ENCODE peak calls at places on chromosomes 13 and 19, in seven cellular contexts. One of them, this sample, is unnamed.

GRCh38 chr13:41568990-41569387 is 111.6 kb downstream of the RGCC start:
- DNase-seq in stomach: no peak
- DNase-seq in GM23248: peak; percentile 64
- DNase-seq in ovary: no peak
- DNase-seq in SK-N-SH: no peak
- DNase-seq in effector memory CD4-positive, alpha-beta T cell: no peak
- DNase-seq in K562: no peak
- DNase-seq in this sample: no peak

GRCh38 chr19:31338069-31338767 is 11.0 kb downstream of the TSHZ3 start:
- DNase-seq in stomach: no peak
- DNase-seq in GM23248: peak; percentile 55
- DNase-seq in ovary: peak; percentile 83
- DNase-seq in SK-N-SH: peak; percentile 80
- DNase-seq in effector memory CD4-positive, alpha-beta T cell: no peak
- DNase-seq in K562: peak; percentile 26
- DNase-seq in this sample: no peak

GRCh38 chr13:58712191-58712590 is 1080.6 kb downstream of the PCDH17 start:
- DNase-seq in stomach: no peak
- DNase-seq in GM23248: no peak
- DNase-seq in ovary: no peak
- DNase-seq in SK-N-SH: no peak
- DNase-seq in effector memory CD4-positive, alpha-beta T cell: no peak
- DNase-seq in K562: no peak
- DNase-seq in this sample: no peak

GRCh38 chr13:89812856-89813255 is 1534.6 kb upstream of the MIR17HG start:
- DNase-seq in stomach: no peak
- DNase-seq in GM23248: no peak
- DNase-seq in ovary: no peak
- DNase-seq in SK-N-SH: no peak
- DNase-seq in effector memory CD4-positive, alpha-beta T cell: no peak
- DNase-seq in K562: no peak
- DNase-seq in this sample: no peak

GRCh38 chr13:27806744-27807387 is 14.6 kb downstream of the GSX1 start:
- DNase-seq in stomach: no peak
- DNase-seq in GM23248: no peak
- DNase-seq in ovary: no peak
- DNase-seq in SK-N-SH: no peak
- DNase-seq in effector memory CD4-positive, alpha-beta T cell: no peak
- DNase-seq in K562: no peak
- DNase-seq in this sample: no peak

GRCh38 chr13:97978661-97979450 is 25.4 kb downstream of the IPO5 start:
- DNase-seq in stomach: no peak
- DNase-seq in GM23248: peak; percentile 64
- DNase-seq in ovary: no peak
- DNase-seq in SK-N-SH: no peak
- DNase-seq in effector memory CD4-positive, alpha-beta T cell: no peak
- DNase-seq in K562: no peak
- DNase-seq in this sample: no peak

GRCh38 chr13:76512676-76513277 is 373.4 kb downstream of the KCTD12 start:
- DNase-seq in stomach: no peak
- DNase-seq in GM23248: peak; percentile 68
- DNase-seq in ovary: no peak
- DNase-seq in SK-N-SH: peak; percentile 11
- DNase-seq in effector memory CD4-positive, alpha-beta T cell: no peak
- DNase-seq in K562: no peak
- DNase-seq in this sample: no peak

GRCh38 chr13:25046985-25047660 is 48.8 kb upstream of the PABPC3 start:
- DNase-seq in stomach: no peak
- DNase-seq in GM23248: peak; percentile 67
- DNase-seq in ovary: no peak
- DNase-seq in SK-N-SH: peak; percentile 57
- DNase-seq in effector memory CD4-positive, alpha-beta T cell: no peak
- DNase-seq in K562: no peak
- DNase-seq in this sample: no peak

GRCh38 chr13:26132756-26133155 is 80.9 kb upstream of the SHISA2 start:
- DNase-seq in stomach: no peak
- DNase-seq in GM23248: peak; percentile 52
- DNase-seq in ovary: no peak
- DNase-seq in SK-N-SH: no peak
- DNase-seq in effector memory CD4-positive, alpha-beta T cell: no peak
- DNase-seq in K562: no peak
- DNase-seq in this sample: no peak

GRCh38 chr19:1486720-1487575 is 3.2 kb downstream of the PCSK4 start:
- DNase-seq in stomach: no peak
- DNase-seq in GM23248: no peak
- DNase-seq in ovary: no peak
- DNase-seq in SK-N-SH: no peak
- DNase-seq in effector memory CD4-positive, alpha-beta T cell: no peak
- DNase-seq in K562: no peak
- DNase-seq in this sample: peak; percentile 15

GRCh38 chr13:27293873-27294515 is 23.4 kb downstream of the RASL11A start:
- DNase-seq in stomach: no peak
- DNase-seq in GM23248: no peak
- DNase-seq in ovary: no peak
- DNase-seq in SK-N-SH: no peak
- DNase-seq in effector memory CD4-positive, alpha-beta T cell: no peak
- DNase-seq in K562: no peak
- DNase-seq in this sample: no peak

GRCh38 chr19:29773141-29773540 is 38.6 kb upstream of the CCNE1 start:
- DNase-seq in stomach: no peak
- DNase-seq in GM23248: no peak
- DNase-seq in ovary: no peak
- DNase-seq in SK-N-SH: no peak
- DNase-seq in effector memory CD4-positive, alpha-beta T cell: no peak
- DNase-seq in K562: no peak
- DNase-seq in this sample: no peak

GRCh38 chr13:103731959-103732358 is 665.7 kb upstream of the SLC10A2 start:
- DNase-seq in stomach: no peak
- DNase-seq in GM23248: no peak
- DNase-seq in ovary: no peak
- DNase-seq in SK-N-SH: no peak
- DNase-seq in effector memory CD4-positive, alpha-beta T cell: no peak
- DNase-seq in K562: no peak
- DNase-seq in this sample: no peak

GRCh38 chr19:1904385-1905070 is 671 bp upstream of the ADAT3 start:
- DNase-seq in stomach: peak; percentile 70
- DNase-seq in GM23248: peak; percentile 40
- DNase-seq in ovary: no peak
- DNase-seq in SK-N-SH: no peak
- DNase-seq in effector memory CD4-positive, alpha-beta T cell: no peak
- DNase-seq in K562: no peak
- DNase-seq in this sample: peak; percentile 73

GRCh38 chr19:7657047-7657779 is 11.6 kb upstream of the RETN start:
- DNase-seq in stomach: no peak
- DNase-seq in GM23248: peak; percentile 54
- DNase-seq in ovary: no peak
- DNase-seq in SK-N-SH: no peak
- DNase-seq in effector memory CD4-positive, alpha-beta T cell: no peak
- DNase-seq in K562: no peak
- DNase-seq in this sample: no peak

GRCh38 chr13:106212436-106213010 is 322.9 kb downstream of the EFNB2 start:
- DNase-seq in stomach: no peak
- DNase-seq in GM23248: no peak
- DNase-seq in ovary: no peak
- DNase-seq in SK-N-SH: no peak
- DNase-seq in effector memory CD4-positive, alpha-beta T cell: no peak
- DNase-seq in K562: no peak
- DNase-seq in this sample: no peak

GRCh38 chr19:29662278-29662603 is 3.0 kb upstream of the PLEKHF1 start:
- DNase-seq in stomach: no peak
- DNase-seq in GM23248: no peak
- DNase-seq in ovary: no peak
- DNase-seq in SK-N-SH: no peak
- DNase-seq in effector memory CD4-positive, alpha-beta T cell: no peak
- DNase-seq in K562: no peak
- DNase-seq in this sample: no peak

GRCh38 chr13:44111701-44112100 is 232.0 kb downstream of the LACC1 start:
- DNase-seq in stomach: no peak
- DNase-seq in GM23248: no peak
- DNase-seq in ovary: no peak
- DNase-seq in SK-N-SH: no peak
- DNase-seq in effector memory CD4-positive, alpha-beta T cell: no peak
- DNase-seq in K562: no peak
- DNase-seq in this sample: no peak

GRCh38 chr19:18233224-18233825 is 7.1 kb upstream of the PDE4C start:
- DNase-seq in stomach: peak; percentile 45
- DNase-seq in GM23248: peak; percentile 68
- DNase-seq in ovary: peak; percentile 72
- DNase-seq in SK-N-SH: peak; percentile 83
- DNase-seq in effector memory CD4-positive, alpha-beta T cell: no peak
- DNase-seq in K562: peak; percentile 93
- DNase-seq in this sample: no peak

GRCh38 chr19:18230941-18231734 is 4.9 kb upstream of the PDE4C start:
- DNase-seq in stomach: no peak
- DNase-seq in GM23248: peak; percentile 23
- DNase-seq in ovary: peak; percentile 51
- DNase-seq in SK-N-SH: no peak
- DNase-seq in effector memory CD4-positive, alpha-beta T cell: no peak
- DNase-seq in K562: no peak
- DNase-seq in this sample: no peak

GRCh38 chr19:18229915-18230314 is 3.7 kb upstream of the PDE4C start:
- DNase-seq in stomach: no peak
- DNase-seq in GM23248: no peak
- DNase-seq in ovary: no peak
- DNase-seq in SK-N-SH: no peak
- DNase-seq in effector memory CD4-positive, alpha-beta T cell: no peak
- DNase-seq in K562: no peak
- DNase-seq in this sample: no peak

GRCh38 chr19:18232540-18233223 is 6.4 kb upstream of the PDE4C start:
- DNase-seq in stomach: no peak
- DNase-seq in GM23248: peak; percentile 38
- DNase-seq in ovary: no peak
- DNase-seq in SK-N-SH: peak; percentile 95
- DNase-seq in effector memory CD4-positive, alpha-beta T cell: no peak
- DNase-seq in K562: peak; percentile 79
- DNase-seq in this sample: no peak

GRCh38 chr19:18231775-18232174 is 5.5 kb upstream of the PDE4C start:
- DNase-seq in stomach: no peak
- DNase-seq in GM23248: no peak
- DNase-seq in ovary: no peak
- DNase-seq in SK-N-SH: no peak
- DNase-seq in effector memory CD4-positive, alpha-beta T cell: no peak
- DNase-seq in K562: peak; percentile 43
- DNase-seq in this sample: no peak
- H3K27ac ChIP-seq in stomach: no peak overlapping the region
- H3K27ac ChIP-seq in GM23248: no peak overlapping the region
- H3K27ac ChIP-seq in ovary: no peak overlapping the region
- H3K27ac ChIP-seq in SK-N-SH: no peak overlapping the region
- H3K27ac ChIP-seq in effector memory CD4-positive, alpha-beta T cell: no peak overlapping the region
- H3K27ac ChIP-seq in K562: no peak overlapping the region
- H3K27ac ChIP-seq in this sample: no peak overlapping the region

DNA sequence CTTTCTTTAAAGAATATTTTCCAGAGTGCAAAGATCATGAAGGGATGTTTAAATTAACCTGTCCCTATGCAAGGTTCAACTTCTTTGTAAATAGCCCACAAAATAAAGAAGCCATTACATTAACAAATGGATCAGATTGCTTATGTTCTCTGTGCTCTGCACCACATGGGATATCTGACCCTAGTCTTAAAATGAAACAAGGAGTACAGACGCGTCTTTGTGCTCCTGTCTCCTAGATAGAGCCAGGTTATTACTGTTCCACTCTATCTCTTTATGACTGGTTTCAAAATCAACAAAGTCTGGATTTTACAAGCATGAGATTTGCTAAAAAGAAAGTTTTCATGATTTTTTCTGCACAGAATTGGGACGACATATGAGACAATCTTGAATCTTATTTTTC is 339.4 kb downstream of the KLF12 start:
- DNase-seq in stomach: no peak
- DNase-seq in GM23248: no peak
- DNase-seq in ovary: no peak
- DNase-seq in SK-N-SH: no peak
- DNase-seq in effector memory CD4-positive, alpha-beta T cell: no peak
- DNase-seq in K562: no peak
- DNase-seq in this sample: no peak
- H3K36me3 ChIP-seq in stomach: no peaks in the 10 kb centered on the region
- H3K36me3 ChIP-seq in GM23248: no peaks in the 10 kb centered on the region
- H3K36me3 ChIP-seq in ovary: no peaks in the 10 kb centered on the region
- H3K36me3 ChIP-seq in SK-N-SH: peaks cover 11% of the 10 kb centered on the region
- H3K36me3 ChIP-seq in effector memory CD4-positive, alpha-beta T cell: no peaks in the 10 kb centered on the region
- H3K36me3 ChIP-seq in K562: no peaks in the 10 kb centered on the region
- H3K36me3 ChIP-seq in this sample: no peaks in the 10 kb centered on the region

DNA sequence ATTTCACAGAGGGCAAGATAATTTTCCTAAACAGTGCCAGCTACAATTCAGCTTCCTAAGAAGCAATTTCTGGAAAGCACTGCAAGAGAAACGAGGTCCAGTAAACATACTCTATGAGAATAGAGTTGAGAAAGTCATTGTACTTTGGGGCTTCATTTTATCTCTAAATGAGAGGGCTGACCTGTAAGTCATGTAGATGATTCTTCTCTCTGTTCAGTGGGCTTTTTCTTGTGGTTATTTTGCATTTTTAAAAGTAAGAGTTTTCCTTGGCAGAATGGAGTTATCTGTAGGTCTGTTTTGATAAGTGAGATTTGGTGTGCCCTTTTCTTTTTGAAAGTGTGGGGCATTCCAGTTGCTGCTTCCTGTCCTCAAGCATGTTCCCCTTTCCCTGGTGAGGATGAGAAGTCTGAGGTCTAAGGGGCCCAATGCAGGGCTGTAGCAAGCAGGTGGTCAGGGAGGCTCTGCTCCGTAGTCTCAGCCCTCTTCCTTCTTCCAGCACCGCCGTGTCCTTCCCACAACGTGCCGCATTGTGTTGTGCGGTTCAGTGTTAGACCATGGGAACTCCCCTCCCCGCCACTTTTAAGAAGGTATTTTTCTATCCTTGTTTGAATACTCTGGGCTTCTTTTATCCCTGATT is 86.3 kb downstream of the ARHGEF7 start:
- DNase-seq in stomach: no peak
- DNase-seq in GM23248: no peak
- DNase-seq in ovary: no peak
- DNase-seq in SK-N-SH: no peak
- DNase-seq in effector memory CD4-positive, alpha-beta T cell: no peak
- DNase-seq in K562: no peak
- DNase-seq in this sample: no peak
- H3K4me1 ChIP-seq in stomach: peaks cover 26% of the 10 kb centered on the region
- H3K4me1 ChIP-seq in GM23248: peaks cover 26% of the 10 kb centered on the region
- H3K4me1 ChIP-seq in ovary: peaks cover 18% of the 10 kb centered on the region
- H3K4me1 ChIP-seq in SK-N-SH: peaks cover 20% of the 10 kb centered on the region
- H3K4me1 ChIP-seq in effector memory CD4-positive, alpha-beta T cell: peaks cover 17% of the 10 kb centered on the region
- H3K4me1 ChIP-seq in K562: peaks cover 5% of the 10 kb centered on the region
- H3K4me1 ChIP-seq in this sample: no peaks in the 10 kb centered on the region

DNA sequence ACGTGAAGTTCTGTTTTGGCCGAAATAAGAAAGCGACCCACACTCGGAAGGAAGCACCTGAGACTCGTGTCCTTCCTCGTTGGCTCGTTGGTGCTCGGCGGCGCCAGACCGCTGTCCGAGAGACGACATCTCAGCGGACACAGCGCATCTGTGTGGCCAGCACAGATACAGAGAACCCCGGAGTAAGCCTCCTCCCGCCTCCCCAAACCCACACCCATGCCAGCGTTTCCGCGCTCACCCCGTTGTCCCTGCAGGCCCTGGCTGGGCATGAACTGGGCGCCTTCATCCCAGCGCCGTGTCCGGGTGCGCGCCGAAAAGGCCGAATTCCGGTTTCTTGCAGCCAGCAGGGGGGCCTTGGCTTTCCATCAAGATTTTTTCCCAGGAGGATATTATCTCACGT is 127.6 kb downstream of the SOX1 start:
- DNase-seq in stomach: no peak
- DNase-seq in GM23248: no peak
- DNase-seq in ovary: no peak
- DNase-seq in SK-N-SH: no peak
- DNase-seq in effector memory CD4-positive, alpha-beta T cell: no peak
- DNase-seq in K562: no peak
- DNase-seq in this sample: no peak
- H3K27ac ChIP-seq in stomach: no peak overlapping the region
- H3K27ac ChIP-seq in GM23248: no peak overlapping the region
- H3K27ac ChIP-seq in ovary: no peak overlapping the region
- H3K27ac ChIP-seq in SK-N-SH: no peak overlapping the region
- H3K27ac ChIP-seq in effector memory CD4-positive, alpha-beta T cell: no peak overlapping the region
- H3K27ac ChIP-seq in K562: no peak overlapping the region
- H3K27ac ChIP-seq in this sample: no peak overlapping the region